ENCODE peak calls at places on chromosomes 11 and 22, in six cellular contexts. E is fibroblast of pulmonary artery, Y is GM13977, U is tibial artery, T is mucosa of descending colon, P is endothelial cell. G is an unnamed sample.

GRCh38 chr22:44031111-44031963 is 7.2 kb downstream of the PARVB start:
- DNase-seq in E (peak), Y (no peak), U (no peak), T (no peak), P (no peak), G (no peak)

GRCh38 chr11:100827934-100828661 is 141.0 kb downstream of the ARHGAP42 start:
- DNase-seq in E (peak), Y (no peak), U (no peak), T (no peak), P (peak), G (peak)

GRCh38 chr22:46738961-46739870 is 1.2 kb upstream of the CERK start:
- DNase-seq in E (peak), Y (peak), U (peak), T (peak), P (no peak), G (peak)

GRCh38 chr11:33598426-33599069 is 102.1 kb downstream of the C11orf91 start:
- DNase-seq in E (no peak), Y (no peak), U (no peak), T (no peak), P (no peak), G (no peak)

GRCh38 chr22:43135565-43135964 is 7.6 kb downstream of the MCAT start:
- DNase-seq in E (no peak), Y (no peak), U (no peak), T (no peak), P (no peak), G (no peak)

GRCh38 chr22:38718414-38718813 is 12.7 kb downstream of the GTPBP1 start:
- DNase-seq in E (peak), Y (no peak), U (peak), T (no peak), P (peak), G (peak)

GRCh38 chr11:2898366-2899079 is 12.9 kb upstream of the CDKN1C start:
- DNase-seq in E (peak), Y (peak), U (peak), T (peak), P (no peak), G (peak)

GRCh38 chr11:31422703-31423102 is 53.0 kb downstream of the DNAJC24 start:
- DNase-seq in E (no peak), Y (no peak), U (no peak), T (no peak), P (no peak), G (no peak)

GRCh38 chr22:49037701-49038245 is 789.9 kb downstream of the BRD1 start:
- DNase-seq in E (no peak), Y (no peak), U (no peak), T (no peak), P (no peak), G (no peak)

GRCh38 chr11:117786099-117786870 is 10.7 kb downstream of the DSCAML1 start:
- DNase-seq in E (no peak), Y (no peak), U (no peak), T (no peak), P (no peak), G (peak)

GRCh38 chr11:2833051-2833937 is 52.3 kb downstream of the CDKN1C start:
- DNase-seq in E (no peak), Y (no peak), U (no peak), T (peak), P (no peak), G (no peak)

GRCh38 chr22:17234144-17234623 is 14.9 kb upstream of the ADA2 start:
- DNase-seq in E (peak), Y (no peak), U (no peak), T (no peak), P (peak), G (no peak)

GRCh38 chr22:48098243-48098935 is 1335.9 kb downstream of the TBC1D22A start:
- DNase-seq in E (no peak), Y (peak), U (no peak), T (no peak), P (no peak), G (no peak)

GRCh38 chr22:42930810-42931420 is 73.8 kb upstream of the ARFGAP3 start:
- DNase-seq in E (peak), Y (no peak), U (no peak), T (no peak), P (no peak), G (peak)

GRCh38 chr11:68550485-68550817 is 89.9 kb downstream of the PPP6R3 start:
- DNase-seq in E (peak), Y (no peak), U (no peak), T (no peak), P (no peak), G (no peak)

GRCh38 chr11:2591805-2592204 is 108.0 kb downstream of the KCNQ1OT1 start:
- DNase-seq in E (no peak), Y (peak), U (no peak), T (peak), P (no peak), G (no peak)

GRCh38 chr11:66659785-66660184 is 17.9 kb downstream of the RBM4B start:
- DNase-seq in E (no peak), Y (no peak), U (no peak), T (no peak), P (no peak), G (no peak)

GRCh38 chr22:46064236-46064965 is 85.9 kb upstream of the PPARA start:
- DNase-seq in E (no peak), Y (no peak), U (peak), T (peak), P (no peak), G (no peak)

GRCh38 chr11:37105456-37105855 is 507.4 kb upstream of the RAG2 start:
- DNase-seq in E (no peak), Y (no peak), U (no peak), T (no peak), P (no peak), G (no peak)

GRCh38 chr11:92955900-92956299 is 13.6 kb upstream of the MTNR1B start:
- DNase-seq in E (no peak), Y (no peak), U (no peak), T (no peak), P (no peak), G (peak)

DNA sequence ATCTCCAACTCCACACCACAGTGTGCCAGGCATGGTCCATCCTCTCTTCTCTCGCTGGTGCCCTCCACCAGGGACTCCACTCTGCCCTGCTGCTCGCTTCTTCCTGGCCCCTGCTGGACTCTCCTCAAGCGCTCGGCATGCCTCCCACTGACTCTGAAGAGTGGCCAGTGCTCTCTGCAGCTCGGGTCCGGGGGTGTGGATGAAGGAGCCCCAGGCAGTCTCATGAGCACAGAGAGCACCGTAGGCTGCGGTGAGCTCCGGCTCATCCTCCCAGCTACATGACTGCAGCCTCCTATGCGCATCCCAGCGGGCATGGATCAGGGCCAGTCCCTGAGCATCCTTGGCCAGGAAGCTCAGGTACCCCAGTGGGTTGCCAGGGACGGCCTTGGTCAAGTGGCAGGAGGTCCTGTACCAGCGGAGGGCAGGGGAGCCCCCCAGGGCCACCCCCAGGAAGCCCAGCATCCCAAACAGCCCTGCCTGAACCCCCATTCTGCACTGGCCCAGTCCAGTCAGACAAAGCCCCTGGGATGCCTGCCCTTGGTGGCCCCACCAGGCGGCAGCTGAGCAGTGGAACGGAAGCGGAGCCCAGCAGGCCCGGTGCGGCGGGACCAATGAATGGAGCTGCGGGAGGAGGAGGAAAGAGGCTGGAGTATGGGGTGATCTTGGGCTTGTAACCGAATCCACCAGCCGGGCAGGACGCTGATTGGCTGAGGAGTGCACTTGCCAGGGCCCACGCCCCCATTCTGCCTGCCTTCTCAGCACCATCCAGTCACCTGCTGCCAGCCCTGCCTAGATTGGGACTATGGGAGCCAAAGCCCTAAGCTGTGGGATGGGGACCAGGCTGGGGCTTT is at the start of gene PLA2G3:
- DNase-seq in E (peak), Y (no peak), U (no peak), T (peak), P (peak), G (peak)
- TF ChIP-seq CTCF in E (no peak), Y (no peak), U (no peak), T (no peak), P (no peak), G (no peak)

GRCh38 chr11:112837162-112837826 is 123.9 kb upstream of the NCAM1 start:
- DNase-seq in E (no peak), Y (no peak), U (no peak), T (no peak), P (peak), G (no peak)
- TF ChIP-seq CTCF in E (no peak), Y (no peak), U (no peak), T (no peak), P (no peak), G (no peak)

GRCh38 chr11:102935514-102935913 is 20.0 kb downstream of the MMP13 start:
- DNase-seq in E (no peak), Y (no peak), U (no peak), T (no peak), P (no peak), G (no peak)
- TF ChIP-seq CTCF in E (no peak), Y (no peak), U (no peak), T (no peak), P (peak), G (no peak)

GRCh38 chr11:65485820-65486219 is 13.0 kb upstream of the MALAT1 start:
- DNase-seq in E (no peak), Y (no peak), U (no peak), T (no peak), P (no peak), G (peak)

GRCh38 chr11:65488273-65489058 is 10.4 kb upstream of the MALAT1 start:
- DNase-seq in E (peak), Y (peak), U (peak), T (peak), P (no peak), G (peak)

GRCh38 chr11:65489061-65489705 is 9.7 kb upstream of the MALAT1 start:
- DNase-seq in E (peak), Y (no peak), U (peak), T (peak), P (no peak), G (no peak)

GRCh38 chr11:65486570-65487466 is 12.0 kb upstream of the MALAT1 start:
- DNase-seq in E (no peak), Y (no peak), U (no peak), T (no peak), P (no peak), G (no peak)

DNA sequence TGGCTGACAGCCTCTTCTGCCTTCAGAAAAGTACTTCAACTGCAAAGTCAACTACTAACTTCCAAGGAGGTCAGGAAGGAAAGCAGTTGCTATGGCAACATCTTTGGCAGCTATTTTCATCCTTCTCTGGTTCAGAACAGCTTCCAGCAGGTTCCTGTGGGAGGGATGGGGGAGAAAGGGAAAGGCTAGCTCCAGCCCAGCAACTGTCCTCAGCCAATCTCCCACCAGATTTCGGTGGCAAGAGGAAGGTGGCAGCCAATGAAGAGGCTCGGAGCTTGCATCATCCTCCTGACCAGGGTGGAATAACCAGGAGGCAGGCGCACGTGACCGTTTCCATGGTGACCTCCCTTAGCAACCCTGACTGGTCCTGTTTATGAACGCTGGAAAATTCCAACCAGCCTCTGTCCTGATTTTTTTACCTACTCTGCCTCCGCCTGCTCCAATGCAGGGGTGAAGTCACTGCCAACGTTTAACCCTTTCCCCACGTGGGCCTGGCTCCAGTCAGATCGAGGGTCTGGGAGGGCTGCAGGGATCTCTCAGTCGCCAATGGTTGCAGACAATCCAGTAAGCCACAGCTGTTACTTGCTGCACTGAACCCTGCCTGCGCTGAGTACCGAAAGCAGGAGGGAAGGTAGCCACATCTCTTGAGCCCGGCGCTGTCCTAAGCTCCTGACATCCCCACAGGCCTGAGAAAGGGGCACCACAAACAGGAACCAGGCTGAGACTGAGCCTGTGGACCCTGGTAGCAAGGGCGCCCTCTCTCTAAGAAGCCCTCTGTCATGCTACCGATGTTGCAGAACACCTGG is 11.2 kb upstream of the MALAT1 start:
- DNase-seq in E (peak), Y (peak), U (peak), T (peak), P (peak), G (peak)
- TF ChIP-seq CTCF in E (no peak), Y (peak), U (no peak), T (no peak), P (no peak), G (no peak)

GRCh38 chr11:35799655-35800054 is 137.1 kb downstream of the TRIM44 start:
- DNase-seq in E (no peak), Y (no peak), U (no peak), T (no peak), P (no peak), G (no peak)
- TF ChIP-seq CTCF in E (peak), Y (no peak), U (no peak), T (no peak), P (peak), G (no peak)

GRCh38 chr11:11871991-11872401 is 30.2 kb downstream of the USP47 start:
- DNase-seq in E (no peak), Y (no peak), U (no peak), T (no peak), P (no peak), G (no peak)

GRCh38 chr11:11880179-11880578 is 38.4 kb downstream of the USP47 start:
- DNase-seq in E (no peak), Y (no peak), U (no peak), T (no peak), P (no peak), G (no peak)

DNA sequence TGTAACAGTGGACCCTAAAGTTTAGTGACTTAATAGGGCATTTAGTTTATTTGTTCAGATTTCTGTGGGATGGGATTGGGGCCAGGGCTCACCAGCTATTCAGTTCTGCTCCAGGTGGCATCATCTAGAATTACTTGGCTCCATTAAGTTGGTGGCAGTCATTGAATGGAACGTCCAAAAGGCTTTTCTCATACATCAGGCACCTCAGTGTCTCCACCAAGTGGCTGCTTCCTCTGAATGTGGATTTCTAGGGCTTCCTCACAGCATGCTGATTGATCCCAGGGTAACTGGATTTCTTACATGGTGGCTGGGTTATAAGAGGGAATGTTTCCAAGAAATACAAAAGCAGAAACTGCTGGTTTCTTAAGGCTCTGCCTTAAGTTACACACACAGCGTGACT is 34.7 kb downstream of the USP47 start:
- DNase-seq in E (no peak), Y (no peak), U (no peak), T (no peak), P (peak), G (peak)
- TF ChIP-seq CTCF in E (peak), Y (no peak), U (no peak), T (no peak), P (no peak), G (peak)

DNA sequence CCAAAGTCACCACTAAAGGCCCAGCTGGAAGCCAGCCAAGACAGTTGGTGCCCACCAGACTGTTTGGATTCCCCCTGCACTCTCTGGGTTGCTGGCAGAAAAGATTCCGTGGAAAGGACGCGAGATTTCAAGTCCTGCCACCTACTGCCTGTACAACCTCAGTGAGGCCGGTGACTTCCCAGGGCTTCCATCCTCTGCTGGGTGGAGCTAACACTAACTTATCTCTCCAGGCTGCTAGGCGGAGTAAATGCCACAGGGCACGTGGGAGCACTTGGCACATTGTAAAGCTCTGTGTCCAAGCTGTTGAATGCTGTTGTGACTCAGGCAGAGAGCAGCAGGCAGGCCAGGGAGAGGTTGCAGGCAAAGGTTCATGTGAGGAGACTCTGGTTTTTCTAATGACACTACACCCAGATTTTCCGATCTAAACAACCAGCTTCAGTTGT is 50.9 kb upstream of the CDON start:
- DNase-seq in E (peak), Y (no peak), U (peak), T (peak), P (no peak), G (peak)
- TF ChIP-seq CTCF in E (no peak), Y (no peak), U (peak), T (no peak), P (no peak), G (no peak)

DNA sequence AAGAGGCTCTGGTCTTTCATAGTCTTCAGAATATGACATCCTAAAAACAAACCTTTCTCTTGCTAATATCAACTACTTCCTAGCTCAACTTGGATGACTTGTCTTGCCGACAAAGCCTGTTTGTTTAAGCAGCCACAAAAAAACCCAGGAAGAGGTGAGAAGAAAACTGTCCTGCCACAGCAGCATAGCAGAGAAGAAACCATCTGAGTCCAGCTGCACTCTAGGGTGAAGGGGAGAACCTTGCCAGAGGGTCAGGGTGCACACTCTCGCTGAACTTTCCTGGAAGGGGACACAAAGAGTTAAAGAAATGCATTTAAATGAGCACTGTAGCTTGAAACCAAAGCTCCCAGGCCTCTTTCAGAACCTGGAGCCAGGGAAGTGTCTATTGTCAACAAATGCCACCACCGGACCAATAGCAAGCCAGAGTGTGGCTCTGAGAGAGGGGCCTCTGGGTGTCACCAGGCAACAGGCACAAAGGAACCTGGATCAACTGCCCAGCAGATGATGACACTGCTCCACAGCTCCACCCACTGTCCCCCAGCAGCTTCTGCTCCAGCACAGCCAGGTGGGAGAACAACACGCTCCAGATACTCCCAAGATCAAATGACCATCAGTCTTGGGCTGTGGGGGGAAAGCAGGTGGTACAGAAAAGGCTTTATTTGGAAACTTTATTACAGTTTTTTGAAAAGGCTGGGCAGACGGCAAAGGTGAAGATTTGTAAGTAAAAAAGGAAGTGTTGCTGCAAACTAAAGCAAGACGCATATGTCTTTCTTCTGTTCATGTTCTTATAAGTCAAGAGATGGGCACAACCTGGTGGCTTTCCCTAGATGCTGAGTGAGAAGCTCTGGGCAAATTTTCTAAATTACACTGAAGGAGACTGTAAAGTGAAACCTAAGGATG is 105.7 kb downstream of the RASSF10 start:
- DNase-seq in E (no peak), Y (no peak), U (no peak), T (no peak), P (no peak), G (peak)
- TF ChIP-seq CTCF in E (no peak), Y (peak), U (no peak), T (no peak), P (no peak), G (peak)

G was measured in epithelial cell of esophagus.